ENCODE peak calls at places on chromosomes 4 and X, in four cellular contexts. K is cardiac muscle cell, I is mucosa of descending colon, J is occipital lobe. U is an unnamed sample.
A peak's percentile ranks its signal among the peaks of the same experiment; 100 is the strongest.

GRCh38 chrX:9272166-9272565 is 192.7 kb upstream of the TBL1X start:
- DNase-seq in K (peak; percentile 48), J (no peak), I (no peak), U (no peak)

GRCh38 chr4:159298502-159298901 is 195.6 kb downstream of the RAPGEF2 start:
- DNase-seq in I (no peak), K (no peak), J (no peak), U (no peak)

GRCh38 chr4:121728066-121728465 is 31.3 kb upstream of the ANXA5 start:
- DNase-seq in K (peak; percentile 74), J (no peak), I (no peak), U (no peak)

GRCh38 chr4:2255501-2256155 is 6.3 kb downstream of the MXD4 start:
- DNase-seq in K (peak; percentile 76), J (no peak), I (peak; percentile 7), U (no peak)

GRCh38 chrX:56211701-56212100 is 20.5 kb upstream of the KLF8 start:
- DNase-seq in J (no peak), K (no peak), I (no peak), U (no peak)

GRCh38 chrX:12308420-12308819 is 170.1 kb downstream of the FRMPD4 start:
- DNase-seq in K (no peak), I (no peak), J (peak; percentile 6), U (no peak)

GRCh38 chr4:1242506-1243450 is 6.2 kb downstream of the CTBP1 start:
- DNase-seq in K (no peak), J (no peak), I (no peak), U (no peak)

GRCh38 chr4:169121920-169122319 is 111.9 kb upstream of the CBR4 start:
- DNase-seq in J (no peak), K (no peak), I (no peak), U (no peak)

GRCh38 chr4:2858451-2859217 is 15.0 kb downstream of the ADD1 start:
- DNase-seq in J (no peak), I (peak; percentile 51), K (peak; percentile 65), U (no peak)

GRCh38 chrX:9538544-9539045 is 73.7 kb downstream of the TBL1X start:
- DNase-seq in K (peak; percentile 44), J (no peak), I (peak; percentile 35), U (peak; percentile 48)

GRCh38 chr4:27141530-27141929 is 280.9 kb downstream of the STIM2 start:
- DNase-seq in I (no peak), K (no peak), J (no peak), U (no peak)

GRCh38 chr4:43132010-43132582 is 239.6 kb downstream of the GRXCR1 start:
- DNase-seq in I (peak; percentile 51), K (peak; percentile 79), J (peak; percentile 7), U (peak; percentile 24)

GRCh38 chr4:111991163-111991562 is 154.1 kb upstream of the FAM241A start:
- DNase-seq in J (no peak), I (no peak), K (no peak), U (no peak)

GRCh38 chr4:94349193-94349592 is 6.6 kb upstream of the HPGDS start:
- DNase-seq in I (no peak), K (peak; percentile 31), J (no peak), U (no peak)

GRCh38 chr4:174222266-174222872 is 61.1 kb downstream of the FBXO8 start:
- DNase-seq in K (peak; percentile 51), J (no peak), I (no peak), U (no peak)

GRCh38 chrX:63434665-63435064 is 83.5 kb upstream of the SPIN4 start:
- DNase-seq in K (no peak), J (no peak), I (peak; percentile 60), U (no peak)

GRCh38 chrX:3803713-3804112 is 90.3 kb upstream of the PRKX start:
- DNase-seq in I (peak; percentile 14), J (no peak), K (no peak), U (no peak)

GRCh38 chr4:25951390-25951952 is 37.5 kb downstream of the SMIM20 start:
- DNase-seq in I (no peak), K (no peak), J (no peak), U (no peak)

GRCh38 chr4:182807346-182807745 is 109.8 kb downstream of the DCTD start:
- DNase-seq in J (no peak), I (no peak), K (no peak), U (no peak)

GRCh38 chrX:150581093-150581775 is 12.8 kb downstream of the MTM1 start:
- DNase-seq in K (peak; percentile 60), I (no peak), J (no peak), U (no peak)

GRCh38 chr4:65968873-65969272 is 298.6 kb upstream of the EPHA5 start:
- DNase-seq in I (no peak), J (peak; percentile 3), K (peak; percentile 6), U (no peak)

GRCh38 chr4:128468485-128468989 is 180.9 kb upstream of the PGRMC2 start:
- DNase-seq in J (peak; percentile 3), K (peak; percentile 98), I (peak; percentile 91), U (peak; percentile 43)

GRCh38 chr4:102007959-102008425 is 217.5 kb downstream of the BANK1 start:
- DNase-seq in I (no peak), K (no peak), J (no peak), U (no peak)

GRCh38 chrX:136259543-136259942 is 8.3 kb upstream of the MAP7D3 start:
- DNase-seq in J (no peak), I (no peak), K (peak; percentile 79), U (no peak)

GRCh38 chr4:128284317-128284716 is 3.3 kb downstream of the PGRMC2 start:
- DNase-seq in K (no peak), I (peak; percentile 22), J (no peak), U (no peak)

GRCh38 chr4:18291313-18291712 is 269.8 kb upstream of the LCORL start:
- DNase-seq in J (no peak), I (peak; percentile 14), K (no peak), U (no peak)

GRCh38 chrX:70592091-70592490 is 147.5 kb downstream of the DLG3 start:
- DNase-seq in J (no peak), I (no peak), K (peak; percentile 64), U (no peak)

GRCh38 chrX:23838953-23839352 is 56.0 kb downstream of the SAT1 start:
- DNase-seq in K (no peak), J (no peak), I (no peak), U (no peak)

GRCh38 chr4:127889903-127890302 is 9.2 kb downstream of the PLK4 start:
- DNase-seq in K (peak; percentile 9), J (no peak), I (no peak), U (no peak)

GRCh38 chrX:22629105-22629725 is 356.5 kb downstream of the CBLL2 start:
- DNase-seq in I (no peak), J (no peak), K (peak; percentile 40), U (no peak)

GRCh38 chr4:106369456-106370060 is 980 bp upstream of the GIMD1 start:
- DNase-seq in I (peak; percentile 71), J (no peak), K (peak; percentile 84), U (no peak)

GRCh38 chr4:152928286-152928685 is 7.8 kb upstream of the FHDC1 start:
- DNase-seq in I (no peak), J (no peak), K (no peak), U (no peak)

GRCh38 chr4:7507381-7507780 is 72.7 kb upstream of the PSAPL1 start:
- DNase-seq in I (no peak), J (no peak), K (no peak), U (no peak)

GRCh38 chr4:8914461-8915171 is 43.0 kb upstream of the HMX1 start:
- DNase-seq in I (no peak), J (no peak), K (no peak), U (no peak)

GRCh38 chr4:137359691-137360315 is 172.5 kb downstream of the PCDH18 start:
- DNase-seq in I (no peak), J (no peak), K (peak; percentile 21), U (no peak)

GRCh38 chr4:78776729-78777555 is 792 bp downstream of the BMP2K start:
- DNase-seq in I (peak; percentile 58), J (no peak), K (peak; percentile 50), U (peak; percentile 26)

GRCh38 chr4:126691797-126692196 is 941.0 kb upstream of the INTU start:
- DNase-seq in J (no peak), I (no peak), K (no peak), U (no peak)

U was measured in NCI-H2029.